ENCODE peak calls at places on chromosomes 16 and 17, in eight cellular contexts. R, F, P, L, B, D, T and C are unnamed samples.

GRCh38 chr16:21611546-21612384 is 12.4 kb downstream of the METTL9 start:
- DNase-seq in R (no peak), F (no peak), P (no peak), L (no peak), B (no peak), D (no peak), T (no peak), C (no peak)

GRCh38 chr17:69945698-69946185 is 129.3 kb upstream of the KCNJ16 start:
- DNase-seq in R (no peak), F (no peak), P (no peak), L (no peak), B (peak), D (no peak), T (no peak), C (no peak)

GRCh38 chr17:60169921-60170817 is 20.4 kb downstream of the CA4 start:
- DNase-seq in R (no peak), F (no peak), P (peak), L (no peak), B (no peak), D (peak), T (no peak), C (peak)

GRCh38 chr17:49583226-49583625 is 7.6 kb downstream of the NXPH3 start:
- DNase-seq in R (no peak), F (no peak), P (no peak), L (no peak), B (no peak), D (no peak), T (no peak), C (no peak)

GRCh38 chr17:68277807-68278206 is 13.1 kb downstream of the SLC16A6 start:
- DNase-seq in R (no peak), F (no peak), P (no peak), L (no peak), B (no peak), D (no peak), T (no peak), C (no peak)

GRCh38 chr17:9488556-9488955 is 87.1 kb downstream of the STX8 start:
- DNase-seq in R (no peak), F (no peak), P (no peak), L (no peak), B (peak), D (no peak), T (no peak), C (no peak)

GRCh38 chr16:5502944-5503343 is 405.3 kb upstream of the EEF2KMT start:
- DNase-seq in R (no peak), F (no peak), P (no peak), L (no peak), B (no peak), D (no peak), T (no peak), C (no peak)

GRCh38 chr16:66946974-66947301 is 11.6 kb downstream of the CES2 start:
- DNase-seq in R (no peak), F (no peak), P (no peak), L (no peak), B (no peak), D (no peak), T (no peak), C (no peak)

GRCh38 chr17:59388070-59388556 is 56.7 kb downstream of the YPEL2 start:
- DNase-seq in R (no peak), F (no peak), P (no peak), L (no peak), B (no peak), D (no peak), T (no peak), C (no peak)

GRCh38 chr17:62627219-62627903 is at the start of gene MRC2:
- DNase-seq in R (no peak), F (no peak), P (peak), L (no peak), B (peak), D (peak), T (peak), C (no peak)

GRCh38 chr16:17304124-17304813 is 166.5 kb downstream of the XYLT1 start:
- DNase-seq in R (no peak), F (peak), P (no peak), L (no peak), B (peak), D (no peak), T (no peak), C (no peak)

GRCh38 chr16:54265558-54266213 is 20.9 kb downstream of the IRX3 start:
- DNase-seq in R (no peak), F (no peak), P (no peak), L (no peak), B (no peak), D (no peak), T (no peak), C (no peak)

GRCh38 chr16:84518804-84519341 is 14.4 kb upstream of the MEAK7 start:
- DNase-seq in R (peak), F (no peak), P (peak), L (no peak), B (no peak), D (no peak), T (no peak), C (no peak)

GRCh38 chr16:66427036-66427446 is at the start of gene BEAN1:
- DNase-seq in R (no peak), F (no peak), P (peak), L (no peak), B (no peak), D (peak), T (peak), C (no peak)

GRCh38 chr17:38428643-38429371 is 543 bp downstream of the ARHGAP23 start:
- DNase-seq in R (no peak), F (peak), P (no peak), L (no peak), B (peak), D (peak), T (no peak), C (no peak)

GRCh38 chr17:18319604-18320256 is 4.6 kb downstream of the SMCR8 start:
- DNase-seq in R (no peak), F (no peak), P (peak), L (no peak), B (peak), D (peak), T (no peak), C (peak)